ENCODE peak calls at places on chromosomes 11 and 22, in five cellular contexts. One of them, this sample, is unnamed.

GRCh38 chr11:75668508-75669297 is at the start of gene MAP6:
- DNase-seq in Calu3: peak
- DNase-seq in CD8-positive, alpha-beta memory T cell: no peak
- DNase-seq in NCI-H1930: peak
- DNase-seq in NCI-H1105: peak
- DNase-seq in this sample: peak

GRCh38 chr11:64711138-64711943 is 11.7 kb downstream of the NRXN2 start:
- DNase-seq in Calu3: no peak
- DNase-seq in NCI-H1930: no peak
- DNase-seq in CD8-positive, alpha-beta memory T cell: no peak
- DNase-seq in NCI-H1105: no peak
- DNase-seq in this sample: no peak

GRCh38 chr22:35782504-35782903 is 64.8 kb downstream of the APOL5 start:
- DNase-seq in NCI-H1105: no peak
- DNase-seq in NCI-H1930: no peak
- DNase-seq in CD8-positive, alpha-beta memory T cell: no peak
- DNase-seq in Calu3: no peak
- DNase-seq in this sample: no peak

GRCh38 chr11:11163256-11163655 is 189.8 kb downstream of the CSNK2A3 start:
- DNase-seq in CD8-positive, alpha-beta memory T cell: no peak
- DNase-seq in NCI-H1930: no peak
- DNase-seq in Calu3: peak
- DNase-seq in NCI-H1105: no peak
- DNase-seq in this sample: no peak

GRCh38 chr22:28670153-28670552 is 9.5 kb downstream of the TTC28 start:
- DNase-seq in Calu3: no peak
- DNase-seq in NCI-H1930: no peak
- DNase-seq in CD8-positive, alpha-beta memory T cell: no peak
- DNase-seq in NCI-H1105: no peak
- DNase-seq in this sample: no peak

GRCh38 chr11:63870351-63871197 is 31.7 kb downstream of the MARK2 start:
- DNase-seq in NCI-H1105: no peak
- DNase-seq in Calu3: no peak
- DNase-seq in NCI-H1930: no peak
- DNase-seq in CD8-positive, alpha-beta memory T cell: no peak
- DNase-seq in this sample: peak

GRCh38 chr11:128157423-128158298 is 429.7 kb downstream of the ETS1 start:
- DNase-seq in NCI-H1105: peak
- DNase-seq in Calu3: peak
- DNase-seq in CD8-positive, alpha-beta memory T cell: peak
- DNase-seq in NCI-H1930: peak
- DNase-seq in this sample: peak

GRCh38 chr11:87417951-87418350 is 380.2 kb downstream of the TMEM135 start:
- DNase-seq in Calu3: no peak
- DNase-seq in NCI-H1105: no peak
- DNase-seq in NCI-H1930: no peak
- DNase-seq in CD8-positive, alpha-beta memory T cell: no peak
- DNase-seq in this sample: no peak

GRCh38 chr11:34234086-34234740 is 123.6 kb downstream of the ABTB2 start:
- DNase-seq in NCI-H1930: no peak
- DNase-seq in CD8-positive, alpha-beta memory T cell: peak
- DNase-seq in Calu3: peak
- DNase-seq in NCI-H1105: no peak
- DNase-seq in this sample: no peak

GRCh38 chr11:85525711-85526110 is 101.4 kb downstream of the DLG2 start:
- DNase-seq in CD8-positive, alpha-beta memory T cell: no peak
- DNase-seq in Calu3: no peak
- DNase-seq in NCI-H1105: no peak
- DNase-seq in NCI-H1930: no peak
- DNase-seq in this sample: no peak

GRCh38 chr11:69614085-69614484 is 26.9 kb upstream of the CCND1 start:
- DNase-seq in NCI-H1930: no peak
- DNase-seq in CD8-positive, alpha-beta memory T cell: no peak
- DNase-seq in NCI-H1105: no peak
- DNase-seq in Calu3: no peak
- DNase-seq in this sample: no peak

GRCh38 chr11:77259681-77260080 is 41.8 kb downstream of the GDPD4 start:
- DNase-seq in NCI-H1930: no peak
- DNase-seq in CD8-positive, alpha-beta memory T cell: no peak
- DNase-seq in Calu3: no peak
- DNase-seq in NCI-H1105: no peak
- DNase-seq in this sample: no peak

GRCh38 chr11:35488117-35488516 is 37.3 kb downstream of the PAMR1 start:
- DNase-seq in NCI-H1930: no peak
- DNase-seq in CD8-positive, alpha-beta memory T cell: no peak
- DNase-seq in NCI-H1105: no peak
- DNase-seq in Calu3: no peak
- DNase-seq in this sample: no peak

GRCh38 chr22:22148905-22149304 is 95.7 kb upstream of the VPREB1 start:
- DNase-seq in Calu3: no peak
- DNase-seq in NCI-H1105: no peak
- DNase-seq in CD8-positive, alpha-beta memory T cell: no peak
- DNase-seq in NCI-H1930: no peak
- DNase-seq in this sample: no peak

GRCh38 chr11:1628506-1629325 is 859 bp upstream of the KRTAP5-5 start:
- DNase-seq in NCI-H1105: no peak
- DNase-seq in CD8-positive, alpha-beta memory T cell: peak
- DNase-seq in Calu3: peak
- DNase-seq in NCI-H1930: no peak
- DNase-seq in this sample: peak

GRCh38 chr11:66335531-66336233 is 552 bp downstream of the RIN1 start:
- DNase-seq in Calu3: peak
- DNase-seq in CD8-positive, alpha-beta memory T cell: no peak
- DNase-seq in NCI-H1105: no peak
- DNase-seq in NCI-H1930: no peak
- DNase-seq in this sample: peak

GRCh38 chr22:47213571-47214230 is 451.3 kb downstream of the TBC1D22A start:
- DNase-seq in CD8-positive, alpha-beta memory T cell: peak
- DNase-seq in NCI-H1930: no peak
- DNase-seq in NCI-H1105: peak
- DNase-seq in Calu3: peak
- DNase-seq in this sample: peak

GRCh38 chr11:61779666-61780525 is 12.5 kb downstream of the TMEM258 start:
- DNase-seq in CD8-positive, alpha-beta memory T cell: no peak
- DNase-seq in Calu3: no peak
- DNase-seq in NCI-H1930: no peak
- DNase-seq in NCI-H1105: no peak
- DNase-seq in this sample: no peak

GRCh38 chr11:121328213-121328966 is 35.8 kb downstream of the SC5D start:
- DNase-seq in NCI-H1930: no peak
- DNase-seq in NCI-H1105: no peak
- DNase-seq in CD8-positive, alpha-beta memory T cell: no peak
- DNase-seq in Calu3: no peak
- DNase-seq in this sample: no peak

GRCh38 chr11:6611092-6612007 is 666 bp downstream of the TAF10 start:
- DNase-seq in CD8-positive, alpha-beta memory T cell: no peak
- DNase-seq in NCI-H1105: no peak
- DNase-seq in NCI-H1930: no peak
- DNase-seq in Calu3: no peak
- DNase-seq in this sample: peak

GRCh38 chr22:28773461-28773867 is 969 bp downstream of the CCDC117 start:
- DNase-seq in CD8-positive, alpha-beta memory T cell: no peak
- DNase-seq in NCI-H1105: no peak
- DNase-seq in NCI-H1930: no peak
- DNase-seq in Calu3: no peak
- DNase-seq in this sample: no peak

GRCh38 chr11:106644824-106645223 is 373.5 kb downstream of the GUCY1A2 start:
- DNase-seq in CD8-positive, alpha-beta memory T cell: no peak
- DNase-seq in Calu3: no peak
- DNase-seq in NCI-H1105: no peak
- DNase-seq in NCI-H1930: no peak
- DNase-seq in this sample: no peak

GRCh38 chr11:118789501-118790356 is 1.2 kb downstream of the DDX6 start:
- DNase-seq in NCI-H1105: peak
- DNase-seq in Calu3: no peak
- DNase-seq in CD8-positive, alpha-beta memory T cell: peak
- DNase-seq in NCI-H1930: no peak
- DNase-seq in this sample: no peak

GRCh38 chr11:9489366-9489765 is 28.6 kb downstream of the ZNF143 start:
- DNase-seq in NCI-H1930: no peak
- DNase-seq in NCI-H1105: no peak
- DNase-seq in CD8-positive, alpha-beta memory T cell: no peak
- DNase-seq in Calu3: no peak
- DNase-seq in this sample: no peak

This sample was measured in SJCRH30.